ENCODE peak calls at places on chromosomes 6 and 20, in eight cellular contexts. E, O, H, Y, I, A, B and S are unnamed samples.

GRCh38 chr6:71139249-71139648 is 149.4 kb upstream of the OGFRL1 start:
- DNase-seq in E (no peak), O (no peak), H (peak), Y (no peak), I (no peak), A (no peak), B (no peak), S (no peak)

GRCh38 chr6:10140121-10140520 is 274.8 kb downstream of the TFAP2A start:
- DNase-seq in E (no peak), O (no peak), H (no peak), Y (no peak), I (no peak), A (no peak), B (no peak), S (no peak)

GRCh38 chr6:94636780-94637385 is 940.5 kb upstream of the MANEA start:
- DNase-seq in E (peak), O (peak), H (peak), Y (peak), I (no peak), A (no peak), B (peak), S (peak)

GRCh38 chr6:55875420-55875819 is at the start of gene BMP5:
- DNase-seq in E (no peak), O (no peak), H (no peak), Y (no peak), I (no peak), A (no peak), B (no peak), S (no peak)

GRCh38 chr6:45049188-45049843 is 278.8 kb upstream of the RUNX2 start:
- DNase-seq in E (peak), O (no peak), H (peak), Y (no peak), I (no peak), A (peak), B (peak), S (no peak)

GRCh38 chr6:105077592-105078463 is 102.0 kb downstream of the POPDC3 start:
- DNase-seq in E (peak), O (peak), H (peak), Y (no peak), I (no peak), A (peak), B (peak), S (peak)

GRCh38 chr20:57562541-57563465 is 1.9 kb downstream of the PCK1 start:
- DNase-seq in E (no peak), O (no peak), H (no peak), Y (no peak), I (no peak), A (no peak), B (no peak), S (no peak)

GRCh38 chr6:159104931-159105330 is 60.1 kb upstream of the TAGAP start:
- DNase-seq in E (no peak), O (no peak), H (no peak), Y (no peak), I (no peak), A (no peak), B (no peak), S (no peak)

GRCh38 chr6:41462980-41463930 is 82.9 kb upstream of the FOXP4 start:
- DNase-seq in E (peak), O (peak), H (peak), Y (no peak), I (no peak), A (peak), B (peak), S (peak)

GRCh38 chr20:32207211-32207625 is 325 bp downstream of the PLAGL2 start:
- DNase-seq in E (no peak), O (no peak), H (no peak), Y (no peak), I (no peak), A (peak), B (no peak), S (no peak)

GRCh38 chr20:23086056-23086551 is at the start of gene CD93:
- DNase-seq in E (no peak), O (no peak), H (peak), Y (no peak), I (no peak), A (peak), B (no peak), S (no peak)

GRCh38 chr20:14556206-14556605 is 218.8 kb upstream of the FLRT3 start:
- DNase-seq in E (no peak), O (no peak), H (no peak), Y (no peak), I (no peak), A (no peak), B (no peak), S (no peak)

GRCh38 chr20:6611911-6612614 is 155.4 kb upstream of the BMP2 start:
- DNase-seq in E (no peak), O (no peak), H (no peak), Y (no peak), I (no peak), A (no peak), B (peak), S (no peak)

GRCh38 chr20:35820715-35821114 is 48.9 kb downstream of the PHF20 start:
- DNase-seq in E (no peak), O (no peak), H (peak), Y (no peak), I (no peak), A (no peak), B (no peak), S (no peak)

GRCh38 chr6:17418281-17419188 is 25.1 kb downstream of the CAP2 start:
- DNase-seq in E (peak), O (no peak), H (peak), Y (no peak), I (no peak), A (no peak), B (no peak), S (no peak)

GRCh38 chr6:35024601-35025054 is 116.5 kb downstream of the TCP11 start:
- DNase-seq in E (peak), O (peak), H (peak), Y (no peak), I (no peak), A (peak), B (peak), S (peak)

GRCh38 chr6:42047790-42048405 is 2.4 kb upstream of the TAF8 start:
- DNase-seq in E (no peak), O (no peak), H (no peak), Y (no peak), I (no peak), A (no peak), B (no peak), S (peak)

GRCh38 chr6:69155467-69155866 is 520.4 kb downstream of the ADGRB3 start:
- DNase-seq in E (no peak), O (no peak), H (no peak), Y (no peak), I (no peak), A (no peak), B (no peak), S (no peak)

GRCh38 chr6:53734473-53735299 is 60.1 kb upstream of the LRRC1 start:
- DNase-seq in E (peak), O (peak), H (peak), Y (peak), I (peak), A (peak), B (peak), S (peak)

GRCh38 chr6:160930547-160931377 is 60.8 kb upstream of the MAP3K4 start:
- DNase-seq in E (peak), O (peak), H (peak), Y (peak), I (no peak), A (peak), B (peak), S (peak)

GRCh38 chr6:44855562-44856494 is 468.3 kb downstream of the CDC5L start:
- DNase-seq in E (no peak), O (no peak), H (peak), Y (no peak), I (no peak), A (no peak), B (no peak), S (no peak)

GRCh38 chr6:105514306-105514705 is 111.4 kb upstream of the PREP start:
- DNase-seq in E (no peak), O (no peak), H (no peak), Y (no peak), I (no peak), A (no peak), B (no peak), S (no peak)

GRCh38 chr20:1185781-1186334 is 1.1 kb upstream of the TMEM74B start:
- DNase-seq in E (peak), O (peak), H (peak), Y (peak), I (no peak), A (peak), B (peak), S (peak)

GRCh38 chr6:10759312-10759839 is 11.8 kb downstream of the TMEM14B start:
- DNase-seq in E (peak), O (peak), H (peak), Y (no peak), I (no peak), A (peak), B (peak), S (peak)

GRCh38 chr6:24543683-24544082 is 48.9 kb downstream of the ALDH5A1 start:
- DNase-seq in E (no peak), O (no peak), H (no peak), Y (no peak), I (no peak), A (no peak), B (no peak), S (peak)

GRCh38 chr20:13800728-13801134 is 15.9 kb downstream of the NDUFAF5 start:
- DNase-seq in E (peak), O (no peak), H (peak), Y (no peak), I (no peak), A (no peak), B (peak), S (peak)

GRCh38 chr6:167826230-167827061 is at the start of gene AFDN:
- DNase-seq in E (peak), O (no peak), H (peak), Y (peak), I (no peak), A (peak), B (no peak), S (peak)

GRCh38 chr6:168366473-168366872 is 46.9 kb upstream of the DACT2 start:
- DNase-seq in E (no peak), O (no peak), H (no peak), Y (no peak), I (no peak), A (no peak), B (no peak), S (no peak)

GRCh38 chr6:15504040-15504491 is 158.8 kb downstream of the DTNBP1 start:
- DNase-seq in E (no peak), O (no peak), H (no peak), Y (no peak), I (no peak), A (no peak), B (no peak), S (peak)

GRCh38 chr20:10668677-10669368 is 5.0 kb downstream of the JAG1 start:
- DNase-seq in E (no peak), O (no peak), H (no peak), Y (no peak), I (no peak), A (no peak), B (no peak), S (no peak)

GRCh38 chr6:140590641-140591040 is 1216.2 kb upstream of the CITED2 start:
- DNase-seq in E (no peak), O (no peak), H (peak), Y (no peak), I (no peak), A (no peak), B (no peak), S (no peak)

GRCh38 chr20:46252352-46253091 is 55.8 kb downstream of the CDH22 start:
- DNase-seq in E (no peak), O (no peak), H (no peak), Y (no peak), I (no peak), A (no peak), B (no peak), S (no peak)

GRCh38 chr6:786946-787763 is 94.2 kb upstream of the EXOC2 start:
- DNase-seq in E (peak), O (peak), H (peak), Y (peak), I (no peak), A (peak), B (peak), S (peak)

GRCh38 chr6:1027795-1028569 is 283.9 kb upstream of the FOXQ1 start:
- DNase-seq in E (no peak), O (no peak), H (no peak), Y (no peak), I (no peak), A (no peak), B (no peak), S (no peak)

GRCh38 chr20:15708984-15709598 is 864.2 kb downstream of the KIF16B start:
- DNase-seq in E (peak), O (no peak), H (no peak), Y (peak), I (no peak), A (peak), B (peak), S (peak)
- TF ChIP-seq RAD21 in E (peak), O (no peak), H (no peak), Y (peak), I (peak), A (peak), B (peak), S (peak)

GRCh38 chr6:155093430-155093829 is 98.3 kb downstream of the TIAM2 start:
- DNase-seq in E (no peak), O (no peak), H (no peak), Y (no peak), I (no peak), A (no peak), B (no peak), S (no peak)
- TF ChIP-seq RAD21 in E (no peak), O (no peak), H (no peak), Y (no peak), I (no peak), A (no peak), B (no peak), S (no peak)

DNA sequence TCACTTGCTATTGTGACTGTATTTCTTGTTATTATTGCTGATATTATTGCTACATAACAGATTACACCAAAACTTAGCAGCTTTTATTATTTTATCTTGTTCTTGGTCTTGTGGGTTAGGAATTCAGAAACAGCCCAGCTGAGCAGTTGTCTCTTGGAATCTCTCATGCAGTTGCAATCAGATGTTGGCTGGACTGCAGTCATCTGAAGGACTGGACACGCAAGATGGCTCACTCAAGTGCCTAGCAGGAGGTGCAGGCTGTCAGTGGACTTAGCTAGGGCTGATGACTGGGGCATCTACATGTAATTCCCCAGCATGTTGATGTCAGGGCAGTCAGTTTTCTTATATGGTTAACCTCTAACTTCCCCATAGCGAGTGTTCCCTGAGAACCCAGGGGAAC is 128.6 kb upstream of the PLCB4 start:
- DNase-seq in E (no peak), O (no peak), H (no peak), Y (no peak), I (no peak), A (no peak), B (no peak), S (no peak)
- TF ChIP-seq RAD21 in E (no peak), O (no peak), H (no peak), Y (no peak), I (no peak), A (no peak), B (no peak), S (no peak)

DNA sequence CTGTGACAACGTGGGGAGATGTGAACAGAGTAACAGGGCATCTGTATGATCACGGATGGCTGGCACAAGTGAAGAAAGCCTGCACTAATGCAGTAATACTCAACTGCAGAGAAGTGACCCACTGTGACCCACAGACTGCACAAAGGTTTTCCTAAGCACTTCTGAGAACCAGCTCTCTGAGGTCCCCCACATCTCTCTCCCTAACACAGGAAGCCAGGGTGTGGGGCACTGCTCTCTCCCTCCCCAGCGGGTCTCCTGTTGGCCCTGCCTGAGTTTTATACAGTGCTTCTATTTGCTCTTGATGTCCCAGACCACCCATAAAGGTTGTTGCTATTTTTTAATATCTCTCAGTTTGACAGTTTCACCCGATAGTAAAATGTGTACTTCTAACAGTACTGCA is 11.3 kb downstream of the APMAP start:
- DNase-seq in E (no peak), O (no peak), H (no peak), Y (peak), I (no peak), A (no peak), B (no peak), S (no peak)
- TF ChIP-seq RAD21 in E (no peak), O (no peak), H (no peak), Y (no peak), I (no peak), A (no peak), B (no peak), S (no peak)